ENCODE peak calls at places on chromosomes 6 and 20, in five cellular contexts. One of them, this sample, is unnamed.

GRCh38 chr6:169420912-169421543 is 167.4 kb upstream of the THBS2 start:
- DNase-seq in tibial artery: no peak
- DNase-seq in PC-3: no peak
- DNase-seq in fibroblast of pulmonary artery: no peak
- DNase-seq in mucosa of descending colon: no peak
- DNase-seq in this sample: no peak

GRCh38 chr20:58775371-58775770 is 75.3 kb downstream of the GNAS-AS1 start:
- DNase-seq in tibial artery: no peak
- DNase-seq in PC-3: no peak
- DNase-seq in fibroblast of pulmonary artery: no peak
- DNase-seq in mucosa of descending colon: no peak
- DNase-seq in this sample: no peak

GRCh38 chr6:15744824-15745402 is 82.1 kb upstream of the DTNBP1 start:
- DNase-seq in tibial artery: no peak
- DNase-seq in PC-3: no peak
- DNase-seq in fibroblast of pulmonary artery: no peak
- DNase-seq in mucosa of descending colon: no peak
- DNase-seq in this sample: no peak

GRCh38 chr6:28922004-28922840 is 1.6 kb downstream of the TRIM27 start:
- DNase-seq in tibial artery: no peak
- DNase-seq in PC-3: peak; percentile 92
- DNase-seq in fibroblast of pulmonary artery: peak; percentile 49
- DNase-seq in mucosa of descending colon: no peak
- DNase-seq in this sample: no peak

GRCh38 chr6:148973809-148974208 is 227.0 kb downstream of the UST start:
- DNase-seq in tibial artery: no peak
- DNase-seq in PC-3: peak; percentile 43
- DNase-seq in fibroblast of pulmonary artery: peak; percentile 63
- DNase-seq in mucosa of descending colon: no peak
- DNase-seq in this sample: no peak

GRCh38 chr20:35387334-35387733 is 24.4 kb downstream of the UQCC1 start:
- DNase-seq in tibial artery: no peak
- DNase-seq in PC-3: peak; percentile 72
- DNase-seq in fibroblast of pulmonary artery: peak; percentile 65
- DNase-seq in mucosa of descending colon: no peak
- DNase-seq in this sample: no peak

GRCh38 chr6:109295109-109295765 is 87.0 kb downstream of the CD164 start:
- DNase-seq in tibial artery: no peak
- DNase-seq in PC-3: no peak
- DNase-seq in fibroblast of pulmonary artery: no peak
- DNase-seq in mucosa of descending colon: no peak
- DNase-seq in this sample: no peak

GRCh38 chr6:3071568-3071967 is 3.3 kb downstream of the RIPK1 start:
- DNase-seq in tibial artery: no peak
- DNase-seq in PC-3: no peak
- DNase-seq in fibroblast of pulmonary artery: no peak
- DNase-seq in mucosa of descending colon: no peak
- DNase-seq in this sample: no peak

GRCh38 chr20:14336667-14337066 is 745 bp downstream of the FLRT3 start:
- DNase-seq in tibial artery: no peak
- DNase-seq in PC-3: peak; percentile 63
- DNase-seq in fibroblast of pulmonary artery: peak; percentile 30
- DNase-seq in mucosa of descending colon: no peak
- DNase-seq in this sample: no peak

GRCh38 chr20:14332796-14333345 is 4.5 kb downstream of the FLRT3 start:
- DNase-seq in tibial artery: no peak
- DNase-seq in PC-3: no peak
- DNase-seq in fibroblast of pulmonary artery: no peak
- DNase-seq in mucosa of descending colon: no peak
- DNase-seq in this sample: no peak

GRCh38 chr20:14333734-14334133 is 3.7 kb downstream of the FLRT3 start:
- DNase-seq in tibial artery: no peak
- DNase-seq in PC-3: no peak
- DNase-seq in fibroblast of pulmonary artery: no peak
- DNase-seq in mucosa of descending colon: no peak
- DNase-seq in this sample: no peak

GRCh38 chr20:14335122-14335521 is 2.3 kb downstream of the FLRT3 start:
- DNase-seq in tibial artery: no peak
- DNase-seq in PC-3: no peak
- DNase-seq in fibroblast of pulmonary artery: no peak
- DNase-seq in mucosa of descending colon: no peak
- DNase-seq in this sample: no peak

DNA sequence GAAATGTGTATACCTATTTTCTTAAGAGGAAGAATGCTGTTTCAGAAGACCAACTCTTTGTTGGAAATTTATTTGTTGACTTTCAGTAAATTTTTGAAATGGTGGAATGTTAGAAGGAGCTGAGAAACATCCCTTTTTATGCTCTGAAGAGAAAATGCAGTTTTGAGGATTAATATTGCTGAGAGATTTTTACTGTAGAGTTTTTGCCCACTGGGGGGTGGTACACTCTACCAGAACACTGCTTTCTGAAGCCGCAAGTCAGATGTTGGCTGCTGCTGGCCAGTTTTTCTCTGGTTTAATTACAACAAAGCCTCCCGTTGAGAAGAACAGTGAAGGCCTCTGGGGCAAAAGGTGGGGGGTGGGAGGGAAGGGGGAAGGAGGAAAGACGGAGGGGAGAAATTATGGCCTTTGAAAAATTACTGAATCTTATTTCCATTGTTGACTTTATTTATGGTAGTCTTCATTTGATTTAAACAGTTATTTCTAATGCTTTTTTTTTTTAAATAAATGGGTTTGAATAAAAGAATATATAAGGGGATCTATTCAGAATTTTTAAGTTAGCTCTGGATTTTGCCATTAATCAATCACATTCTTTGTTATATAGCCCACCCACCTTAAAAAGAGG is 3.0 kb downstream of the FLRT3 start:
- DNase-seq in tibial artery: no peak
- DNase-seq in PC-3: peak; percentile 71
- DNase-seq in fibroblast of pulmonary artery: peak; percentile 70
- DNase-seq in mucosa of descending colon: no peak
- DNase-seq in this sample: no peak
- TF ChIP-seq CTCF in tibial artery: peak; percentile 20
- TF ChIP-seq CTCF in PC-3: peak; percentile 82
- TF ChIP-seq CTCF in fibroblast of pulmonary artery: peak; percentile 51
- TF ChIP-seq CTCF in mucosa of descending colon: no peak
- TF ChIP-seq CTCF in this sample: peak; percentile 27

GRCh38 chr6:139173822-139174221 is 38.9 kb downstream of the HECA start:
- DNase-seq in tibial artery: no peak
- DNase-seq in PC-3: no peak
- DNase-seq in fibroblast of pulmonary artery: no peak
- DNase-seq in mucosa of descending colon: no peak
- DNase-seq in this sample: no peak

GRCh38 chr6:139172151-139172550 is 37.3 kb downstream of the HECA start:
- DNase-seq in tibial artery: no peak
- DNase-seq in PC-3: no peak
- DNase-seq in fibroblast of pulmonary artery: no peak
- DNase-seq in mucosa of descending colon: no peak
- DNase-seq in this sample: no peak

GRCh38 chr6:139173172-139173571 is 38.3 kb downstream of the HECA start:
- DNase-seq in tibial artery: no peak
- DNase-seq in PC-3: peak; percentile 29
- DNase-seq in fibroblast of pulmonary artery: no peak
- DNase-seq in mucosa of descending colon: no peak
- DNase-seq in this sample: no peak

GRCh38 chr6:139172567-139172966 is 37.7 kb downstream of the HECA start:
- DNase-seq in tibial artery: no peak
- DNase-seq in PC-3: no peak
- DNase-seq in fibroblast of pulmonary artery: no peak
- DNase-seq in mucosa of descending colon: no peak
- DNase-seq in this sample: no peak

DNA sequence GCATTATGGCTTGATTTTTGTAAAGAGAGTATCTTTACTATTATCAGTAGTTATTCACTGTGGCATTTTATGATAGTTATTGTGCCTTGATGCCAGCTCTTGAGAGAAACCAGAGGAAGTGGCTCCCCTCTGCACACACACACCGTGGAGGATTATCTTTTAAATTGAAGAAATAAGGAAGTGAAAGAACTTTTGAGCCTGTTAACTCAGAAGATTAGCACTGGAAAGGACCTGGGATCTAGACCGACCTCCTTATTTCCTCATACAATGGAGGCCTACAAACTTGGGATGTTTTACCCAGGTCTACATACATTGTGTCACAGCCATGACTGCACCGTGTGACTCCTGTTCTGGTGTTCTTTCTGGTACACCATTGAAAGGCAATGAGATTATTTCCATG is 40.5 kb downstream of the HECA start:
- DNase-seq in tibial artery: no peak
- DNase-seq in PC-3: no peak
- DNase-seq in fibroblast of pulmonary artery: no peak
- DNase-seq in mucosa of descending colon: no peak
- DNase-seq in this sample: no peak
- H3K4me3 ChIP-seq in tibial artery: no peak overlapping the region
- H3K4me3 ChIP-seq in PC-3: no peak overlapping the region
- H3K4me3 ChIP-seq in fibroblast of pulmonary artery: no peak overlapping the region
- H3K4me3 ChIP-seq in mucosa of descending colon: no peak overlapping the region
- H3K4me3 ChIP-seq in this sample: no peak overlapping the region

GRCh38 chr6:30719791-30720737 is at the start of gene TUBB:
- DNase-seq in tibial artery: peak; percentile 97
- DNase-seq in PC-3: peak; percentile 98
- DNase-seq in fibroblast of pulmonary artery: peak; percentile 98
- DNase-seq in mucosa of descending colon: peak; percentile 97
- DNase-seq in this sample: peak; percentile 90

GRCh38 chr6:30720738-30721197 is 616 bp downstream of the TUBB start:
- DNase-seq in tibial artery: peak; percentile 77
- DNase-seq in PC-3: peak; percentile 50
- DNase-seq in fibroblast of pulmonary artery: peak; percentile 42
- DNase-seq in mucosa of descending colon: peak; percentile 84
- DNase-seq in this sample: no peak

GRCh38 chr6:30719356-30719755 is 796 bp upstream of the TUBB start:
- DNase-seq in tibial artery: no peak
- DNase-seq in PC-3: no peak
- DNase-seq in fibroblast of pulmonary artery: no peak
- DNase-seq in mucosa of descending colon: no peak
- DNase-seq in this sample: no peak

GRCh38 chr6:30722280-30723112 is 2.3 kb downstream of the TUBB start:
- DNase-seq in tibial artery: peak; percentile 72
- DNase-seq in PC-3: peak; percentile 90
- DNase-seq in fibroblast of pulmonary artery: peak; percentile 84
- DNase-seq in mucosa of descending colon: peak; percentile 91
- DNase-seq in this sample: no peak

GRCh38 chr6:30721198-30722024 is 1.3 kb downstream of the TUBB start:
- DNase-seq in tibial artery: peak; percentile 85
- DNase-seq in PC-3: peak; percentile 92
- DNase-seq in fibroblast of pulmonary artery: peak; percentile 94
- DNase-seq in mucosa of descending colon: peak; percentile 94
- DNase-seq in this sample: no peak
- TF ChIP-seq CTCF in tibial artery: peak; percentile 39
- TF ChIP-seq CTCF in PC-3: no peak
- TF ChIP-seq CTCF in fibroblast of pulmonary artery: no peak
- TF ChIP-seq CTCF in mucosa of descending colon: peak; percentile 42
- TF ChIP-seq CTCF in this sample: peak; percentile 32

GRCh38 chr20:38190936-38191371 is 25.9 kb upstream of the TGM2 start:
- DNase-seq in tibial artery: peak; percentile 73
- DNase-seq in PC-3: no peak
- DNase-seq in fibroblast of pulmonary artery: no peak
- DNase-seq in mucosa of descending colon: no peak
- DNase-seq in this sample: no peak
- H3K4me3 ChIP-seq in tibial artery: no peak overlapping the region
- H3K4me3 ChIP-seq in PC-3: no peak overlapping the region
- H3K4me3 ChIP-seq in fibroblast of pulmonary artery: no peak overlapping the region
- H3K4me3 ChIP-seq in mucosa of descending colon: no peak overlapping the region
- H3K4me3 ChIP-seq in this sample: no peak overlapping the region

GRCh38 chr6:116571683-116572000 is 338 bp downstream of the RWDD1 start:
- DNase-seq in tibial artery: no peak
- DNase-seq in PC-3: no peak
- DNase-seq in fibroblast of pulmonary artery: no peak
- DNase-seq in mucosa of descending colon: no peak
- DNase-seq in this sample: no peak
- TF ChIP-seq CTCF in tibial artery: no peak
- TF ChIP-seq CTCF in PC-3: no peak
- TF ChIP-seq CTCF in fibroblast of pulmonary artery: no peak
- TF ChIP-seq CTCF in mucosa of descending colon: no peak
- TF ChIP-seq CTCF in this sample: no peak

GRCh38 chr6:25056130-25056529 is 120.4 kb upstream of the RIPOR2 start:
- DNase-seq in tibial artery: no peak
- DNase-seq in PC-3: no peak
- DNase-seq in fibroblast of pulmonary artery: no peak
- DNase-seq in mucosa of descending colon: no peak
- DNase-seq in this sample: no peak
- H3K4me3 ChIP-seq in tibial artery: no peak overlapping the region
- H3K4me3 ChIP-seq in PC-3: no peak overlapping the region
- H3K4me3 ChIP-seq in fibroblast of pulmonary artery: no peak overlapping the region
- H3K4me3 ChIP-seq in mucosa of descending colon: no peak overlapping the region
- H3K4me3 ChIP-seq in this sample: no peak overlapping the region

GRCh38 chr6:99349620-99350141 is at the start of gene FAXC:
- DNase-seq in tibial artery: no peak
- DNase-seq in PC-3: peak; percentile 58
- DNase-seq in fibroblast of pulmonary artery: peak; percentile 13
- DNase-seq in mucosa of descending colon: peak; percentile 64
- DNase-seq in this sample: no peak
- TF ChIP-seq CTCF in tibial artery: peak; percentile 13
- TF ChIP-seq CTCF in PC-3: peak; percentile 42
- TF ChIP-seq CTCF in fibroblast of pulmonary artery: no peak
- TF ChIP-seq CTCF in mucosa of descending colon: no peak
- TF ChIP-seq CTCF in this sample: no peak

GRCh38 chr20:46031701-46032254 is 2.8 kb downstream of the SLC12A5 start:
- DNase-seq in tibial artery: no peak
- DNase-seq in PC-3: peak; percentile 22
- DNase-seq in fibroblast of pulmonary artery: no peak
- DNase-seq in mucosa of descending colon: no peak
- DNase-seq in this sample: no peak
- H3K4me3 ChIP-seq in tibial artery: no peak overlapping the region
- H3K4me3 ChIP-seq in PC-3: no peak overlapping the region
- H3K4me3 ChIP-seq in fibroblast of pulmonary artery: no peak overlapping the region
- H3K4me3 ChIP-seq in mucosa of descending colon: no peak overlapping the region
- H3K4me3 ChIP-seq in this sample: peak overlapping the region; percentile 25

DNA sequence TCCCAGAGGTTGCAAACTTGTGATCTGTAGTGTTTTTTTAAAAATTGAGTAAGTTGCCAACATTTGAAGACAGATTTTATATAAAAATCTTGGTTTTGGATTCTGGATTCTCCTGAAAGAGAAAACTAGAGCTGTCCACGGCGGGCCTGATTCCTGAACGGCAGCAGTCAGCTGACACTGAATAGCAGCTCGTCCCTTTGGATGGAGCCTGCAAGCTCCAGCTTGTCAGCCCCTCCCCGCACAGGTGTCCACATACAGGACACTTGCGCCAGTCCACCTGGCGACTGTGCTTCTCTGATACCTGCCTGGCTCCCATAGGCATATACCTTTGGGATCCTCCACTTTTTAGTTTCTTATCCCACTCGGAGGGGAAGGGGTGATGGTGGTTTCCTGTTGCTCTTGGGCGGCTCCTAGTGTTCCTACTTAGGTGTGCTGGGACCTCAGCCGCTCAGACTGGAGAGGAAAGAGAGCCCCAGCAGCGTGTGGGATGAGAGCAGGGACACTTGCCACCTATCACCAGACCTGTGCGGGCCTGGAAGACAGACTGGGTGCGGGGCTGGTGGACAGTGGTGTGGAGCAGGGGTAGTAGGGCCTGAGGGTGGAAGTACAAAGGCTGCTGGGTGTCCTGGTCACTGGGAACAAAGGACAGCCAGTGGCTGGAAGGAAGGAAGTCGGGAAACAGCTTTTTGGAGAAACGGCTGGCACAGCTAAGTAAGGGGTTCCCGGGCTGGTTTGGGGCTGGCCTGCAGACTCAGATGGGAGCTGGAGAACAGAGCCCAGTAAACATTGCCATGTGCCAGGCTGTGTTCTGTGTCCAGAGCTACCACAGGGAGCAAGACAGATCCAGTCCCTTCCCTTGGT is 18.3 kb downstream of the GHRH start:
- DNase-seq in tibial artery: no peak
- DNase-seq in PC-3: no peak
- DNase-seq in fibroblast of pulmonary artery: no peak
- DNase-seq in mucosa of descending colon: no peak
- DNase-seq in this sample: no peak
- TF ChIP-seq CTCF in tibial artery: no peak
- TF ChIP-seq CTCF in PC-3: peak; percentile 32
- TF ChIP-seq CTCF in fibroblast of pulmonary artery: no peak
- TF ChIP-seq CTCF in mucosa of descending colon: no peak
- TF ChIP-seq CTCF in this sample: no peak

GRCh38 chr20:49982072-49982345 is 771 bp upstream of the SNAI1 start:
- DNase-seq in tibial artery: no peak
- DNase-seq in PC-3: no peak
- DNase-seq in fibroblast of pulmonary artery: no peak
- DNase-seq in mucosa of descending colon: no peak
- DNase-seq in this sample: no peak
- H3K4me3 ChIP-seq in tibial artery: no peak overlapping the region
- H3K4me3 ChIP-seq in PC-3: peak overlapping the region; percentile 59
- H3K4me3 ChIP-seq in fibroblast of pulmonary artery: peak overlapping the region; percentile 31
- H3K4me3 ChIP-seq in mucosa of descending colon: no peak overlapping the region
- H3K4me3 ChIP-seq in this sample: no peak overlapping the region